ENCODE peak calls at places on chromosomes 4 and X, in ten cellular contexts. T, C, N, I, L, U, A, X, W and P are unnamed samples.

GRCh38 chr4:825969-826330 is at the start of gene CPLX1:
- DNase-seq in T (no peak), C (no peak), N (peak; percentile 35), I (no peak), L (peak; percentile 15), U (no peak), A (peak; percentile 62), X (no peak), W (peak; percentile 17), P (peak; percentile 22)

GRCh38 chr4:55121246-55121645 is 4.1 kb downstream of the KDR start:
- DNase-seq in T (no peak), C (peak; percentile 63), N (no peak), I (no peak), L (no peak), U (no peak), A (no peak), X (no peak), W (no peak), P (no peak)

GRCh38 chrX:20309796-20310195 is 43.1 kb upstream of the RPS6KA3 start:
- DNase-seq in T (peak; percentile 27), C (peak; percentile 28), N (no peak), I (peak; percentile 24), L (peak; percentile 1), U (no peak), A (no peak), X (no peak), W (no peak), P (peak; percentile 23)

GRCh38 chr4:141331534-141332358 is 111.1 kb downstream of the ZNF330 start:
- DNase-seq in T (no peak), C (no peak), N (no peak), I (no peak), L (no peak), U (no peak), A (no peak), X (no peak), W (no peak), P (no peak)

GRCh38 chr4:6199344-6199921 is 916 bp downstream of the JAKMIP1 start:
- DNase-seq in T (no peak), C (peak; percentile 7), N (no peak), I (no peak), L (no peak), U (no peak), A (no peak), X (peak; percentile 24), W (no peak), P (no peak)

GRCh38 chr4:56757270-56757746 is 64.2 kb downstream of the SPINK2 start:
- DNase-seq in T (no peak), C (peak; percentile 84), N (no peak), I (no peak), L (peak; percentile 79), U (no peak), A (no peak), X (no peak), W (no peak), P (peak; percentile 35)

GRCh38 chr4:61521451-61521850 is 321.3 kb downstream of the ADGRL3 start:
- DNase-seq in T (no peak), C (peak; percentile 45), N (no peak), I (no peak), L (no peak), U (no peak), A (no peak), X (no peak), W (no peak), P (no peak)

GRCh38 chr4:5824635-5825034 is 68.3 kb downstream of the CRMP1 start:
- DNase-seq in T (no peak), C (peak; percentile 66), N (peak; percentile 53), I (peak; percentile 23), L (peak; percentile 34), U (no peak), A (peak; percentile 20), X (no peak), W (no peak), P (peak; percentile 8)

GRCh38 chr4:44162538-44163270 is 285.9 kb downstream of the KCTD8 start:
- DNase-seq in T (no peak), C (no peak), N (no peak), I (no peak), L (no peak), U (no peak), A (no peak), X (no peak), W (no peak), P (peak; percentile 40)

GRCh38 chr4:170047774-170048354 is 21.7 kb upstream of the MFAP3L start:
- DNase-seq in T (peak; percentile 49), C (peak; percentile 87), N (peak; percentile 40), I (peak; percentile 28), L (peak; percentile 53), U (peak; percentile 15), A (peak; percentile 63), X (peak; percentile 31), W (no peak), P (no peak)

GRCh38 chr4:10664408-10664807 is 20.2 kb downstream of the CLNK start:
- DNase-seq in T (peak; percentile 32), C (peak; percentile 90), N (no peak), I (peak; percentile 84), L (peak; percentile 60), U (no peak), A (no peak), X (no peak), W (peak; percentile 30), P (peak; percentile 87)

GRCh38 chr4:153792007-153792892 is 3.4 kb upstream of the SFRP2 start:
- DNase-seq in T (no peak), C (peak; percentile 77), N (no peak), I (no peak), L (peak; percentile 49), U (no peak), A (peak; percentile 82), X (no peak), W (peak; percentile 74), P (no peak)

GRCh38 chrX:72038016-72038415 is 93.7 kb downstream of the RTL5 start:
- DNase-seq in T (no peak), C (no peak), N (no peak), I (no peak), L (no peak), U (no peak), A (no peak), X (no peak), W (no peak), P (no peak)

GRCh38 chr4:106201373-106201772 is 114.6 kb downstream of the TBCK start:
- DNase-seq in T (no peak), C (peak; percentile 36), N (peak; percentile 1), I (no peak), L (no peak), U (no peak), A (no peak), X (no peak), W (no peak), P (no peak)

GRCh38 chr4:148090503-148091476 is 351.4 kb downstream of the NR3C2 start:
- DNase-seq in T (no peak), C (no peak), N (no peak), I (no peak), L (no peak), U (no peak), A (no peak), X (no peak), W (no peak), P (no peak)

GRCh38 chr4:112747035-112747434 is 110.1 kb downstream of the LARP7 start:
- DNase-seq in T (no peak), C (no peak), N (no peak), I (no peak), L (peak; percentile 16), U (no peak), A (no peak), X (no peak), W (no peak), P (no peak)

GRCh38 chr4:110085131-110085530 is 113.3 kb downstream of the ELOVL6 start:
- DNase-seq in T (no peak), C (peak; percentile 27), N (no peak), I (no peak), L (peak; percentile 26), U (no peak), A (peak; percentile 18), X (no peak), W (no peak), P (peak; percentile 7)

GRCh38 chrX:46865281-46865680 is 28.4 kb downstream of the RP2 start:
- DNase-seq in T (peak; percentile 18), C (peak; percentile 57), N (peak; percentile 11), I (no peak), L (peak; percentile 67), U (no peak), A (no peak), X (no peak), W (no peak), P (no peak)

GRCh38 chr4:171759274-171759673 is 53.9 kb upstream of the GALNTL6 start:
- DNase-seq in T (no peak), C (no peak), N (no peak), I (no peak), L (no peak), U (no peak), A (no peak), X (no peak), W (no peak), P (no peak)

GRCh38 chr4:5365071-5366008 is 314.1 kb downstream of the STK32B start:
- DNase-seq in T (peak; percentile 72), C (peak; percentile 75), N (peak; percentile 69), I (no peak), L (peak; percentile 97), U (no peak), A (no peak), X (no peak), W (no peak), P (peak; percentile 73)

GRCh38 chr4:3009422-3009821 is 46.1 kb downstream of the GRK4 start:
- DNase-seq in T (no peak), C (peak; percentile 17), N (peak; percentile 22), I (no peak), L (peak; percentile 11), U (no peak), A (no peak), X (no peak), W (no peak), P (no peak)

GRCh38 chrX:70087857-70088256 is 25.6 kb downstream of the OTUD6A start:
- DNase-seq in T (no peak), C (peak; percentile 49), N (no peak), I (no peak), L (peak; percentile 18), U (no peak), A (no peak), X (no peak), W (no peak), P (peak; percentile 32)

GRCh38 chrX:100700809-100701208 is 31.1 kb downstream of the SYTL4 start:
- DNase-seq in T (no peak), C (no peak), N (no peak), I (no peak), L (no peak), U (no peak), A (no peak), X (no peak), W (no peak), P (no peak)

GRCh38 chr4:177718514-177718913 is 276.3 kb upstream of the AGA start:
- DNase-seq in T (no peak), C (no peak), N (no peak), I (no peak), L (peak; percentile 5), U (no peak), A (no peak), X (no peak), W (no peak), P (no peak)

GRCh38 chr4:150181536-150181935 is 103.3 kb downstream of the DCLK2 start:
- DNase-seq in T (no peak), C (peak; percentile 54), N (no peak), I (no peak), L (peak; percentile 34), U (no peak), A (peak; percentile 26), X (no peak), W (no peak), P (no peak)

GRCh38 chr4:146488495-146489174 is 33.1 kb downstream of the SLC10A7 start:
- DNase-seq in T (no peak), C (peak; percentile 55), N (no peak), I (peak; percentile 40), L (no peak), U (no peak), A (no peak), X (no peak), W (no peak), P (no peak)

GRCh38 chr4:38076153-38076669 is 116.0 kb downstream of the PTTG2 start:
- DNase-seq in T (no peak), C (no peak), N (no peak), I (no peak), L (no peak), U (no peak), A (no peak), X (no peak), W (no peak), P (no peak)

GRCh38 chr4:153248641-153249198 is 44.5 kb downstream of the TRIM2 start:
- DNase-seq in T (no peak), C (no peak), N (no peak), I (no peak), L (no peak), U (no peak), A (no peak), X (no peak), W (no peak), P (no peak)